ENCODE peak calls at places on chromosome 7, in seven cellular contexts. T, S, F, Z, H, A and K are unnamed samples.

GRCh38 chr7:129295015-129295423 is 70.2 kb downstream of the AHCYL2 start:
- DNase-seq in A (peak; percentile 32), Z (no peak), H (no peak), F (no peak), T (no peak), S (no peak), K (no peak)

GRCh38 chr7:130151591-130152269 is 53.5 kb downstream of the TMEM209 start:
- DNase-seq in A (no peak), Z (no peak), S (peak; percentile 21), H (no peak), T (no peak), F (no peak), K (no peak)

GRCh38 chr7:50838675-50839377 is 56.1 kb upstream of the GRB10 start:
- DNase-seq in Z (no peak), F (peak; percentile 67), H (peak; percentile 24), A (peak; percentile 64), T (no peak), S (no peak), K (no peak)

GRCh38 chr7:120583835-120584586 is 273.9 kb downstream of the TSPAN12 start:
- DNase-seq in F (no peak), H (no peak), S (no peak), T (peak; percentile 57), A (no peak), Z (no peak), K (no peak)

GRCh38 chr7:145848691-145849090 is 267.9 kb upstream of the CNTNAP2 start:
- DNase-seq in S (peak; percentile 21), H (no peak), Z (no peak), T (no peak), A (no peak), F (no peak), K (no peak)

GRCh38 chr7:150716368-150716767 is at the start of gene GIMAP1:
- DNase-seq in H (peak; percentile 51), F (peak; percentile 18), S (no peak), T (no peak), Z (peak; percentile 55), A (peak; percentile 56), K (peak; percentile 84)

GRCh38 chr7:44824894-44825526 is 22.9 kb downstream of the H2AZ2 start:
- DNase-seq in Z (no peak), T (no peak), S (no peak), A (no peak), H (no peak), F (no peak), K (peak; percentile 44)

GRCh38 chr7:97442-97841 is 94.9 kb upstream of the FAM20C start:
- DNase-seq in T (no peak), H (no peak), A (no peak), Z (no peak), S (no peak), F (no peak), K (no peak)

GRCh38 chr7:111833461-111833860 is 271.2 kb upstream of the IMMP2L start:
- DNase-seq in A (no peak), F (no peak), Z (no peak), T (no peak), S (no peak), H (no peak), K (no peak)

GRCh38 chr7:926061-927030 is 28.1 kb downstream of the ADAP1 start:
- DNase-seq in T (no peak), S (no peak), F (no peak), Z (peak; percentile 93), H (no peak), A (peak; percentile 17), K (peak; percentile 76)

GRCh38 chr7:77395543-77395942 is 20.6 kb downstream of the GSAP start:
- DNase-seq in Z (no peak), T (no peak), H (no peak), F (no peak), A (no peak), S (no peak), K (no peak)

GRCh38 chr7:155721056-155721455 is 76.6 kb downstream of the RBM33 start:
- DNase-seq in F (no peak), A (no peak), H (no peak), T (no peak), S (no peak), Z (no peak), K (no peak)

GRCh38 chr7:15084368-15084767 is 181.8 kb upstream of the DGKB start:
- DNase-seq in H (no peak), T (no peak), Z (no peak), A (no peak), S (no peak), F (no peak), K (no peak)

GRCh38 chr7:1500064-1500807 is 4.0 kb downstream of the INTS1 start:
- DNase-seq in F (no peak), Z (no peak), T (no peak), H (no peak), S (no peak), A (no peak), K (peak; percentile 74)

GRCh38 chr7:151411551-151411950 is 1.7 kb upstream of the WDR86 start:
- DNase-seq in S (peak; percentile 65), F (no peak), T (no peak), A (no peak), Z (peak; percentile 34), H (no peak), K (peak; percentile 64)

GRCh38 chr7:154627571-154628290 is 375.2 kb downstream of the PAXIP1 start:
- DNase-seq in Z (no peak), H (no peak), F (no peak), A (no peak), S (no peak), T (no peak), K (no peak)

GRCh38 chr7:93889261-93889660 is 1.3 kb downstream of the TFPI2 start:
- DNase-seq in H (no peak), A (no peak), F (no peak), S (no peak), Z (no peak), T (no peak), K (no peak)

GRCh38 chr7:44665531-44666213 is 59.2 kb downstream of the OGDH start:
- DNase-seq in H (no peak), Z (no peak), S (no peak), A (no peak), T (peak; percentile 27), F (no peak), K (no peak)

GRCh38 chr7:2508327-2509231 is 11.0 kb upstream of the LFNG start:
- DNase-seq in S (peak; percentile 38), H (no peak), Z (peak; percentile 91), T (no peak), A (peak; percentile 62), F (peak; percentile 70), K (peak; percentile 96)

GRCh38 chr7:33040803-33041516 is 21.6 kb downstream of the NT5C3A start:
- DNase-seq in Z (no peak), S (peak; percentile 35), A (no peak), T (no peak), F (no peak), H (no peak), K (no peak)

GRCh38 chr7:50564630-50565558 is at the start of gene DDC:
- DNase-seq in Z (no peak), T (no peak), S (no peak), F (no peak), H (no peak), A (no peak), K (no peak)

GRCh38 chr7:121961491-121961890 is 88.5 kb downstream of the PTPRZ1 start:
- DNase-seq in A (no peak), F (no peak), T (no peak), S (no peak), H (no peak), Z (no peak), K (no peak)

GRCh38 chr7:140281255-140281654 is 104.5 kb upstream of the KDM7A start:
- DNase-seq in F (no peak), H (no peak), Z (no peak), A (no peak), S (no peak), T (no peak), K (no peak)

GRCh38 chr7:129923709-129924108 is 29.1 kb downstream of the UBE2H start:
- DNase-seq in Z (no peak), T (peak; percentile 29), A (no peak), H (no peak), S (no peak), F (no peak), K (no peak)

GRCh38 chr7:151085691-151086620 is at the start of gene AGAP3:
- DNase-seq in Z (peak; percentile 91), A (peak; percentile 89), F (peak; percentile 92), T (no peak), S (peak; percentile 99), H (peak; percentile 85), K (peak; percentile 95)

GRCh38 chr7:69932034-69932628 is 333.9 kb downstream of the AUTS2 start:
- DNase-seq in T (peak; percentile 1), S (no peak), A (no peak), Z (no peak), H (peak; percentile 24), F (no peak), K (no peak)

GRCh38 chr7:12111461-12112405 is 99.4 kb upstream of the TMEM106B start:
- DNase-seq in S (no peak), F (no peak), T (no peak), A (no peak), H (peak; percentile 39), Z (peak; percentile 46), K (peak; percentile 72)

GRCh38 chr7:114988035-114988434 is 66.1 kb downstream of the MDFIC start:
- DNase-seq in H (no peak), A (no peak), Z (no peak), F (no peak), T (no peak), S (no peak), K (no peak)

GRCh38 chr7:55086413-55087201 is 67.8 kb downstream of the EGFR start:
- DNase-seq in T (peak; percentile 45), F (no peak), S (no peak), Z (no peak), A (no peak), H (no peak), K (no peak)

GRCh38 chr7:146683439-146683838 is 566.8 kb downstream of the CNTNAP2 start:
- DNase-seq in F (no peak), Z (no peak), H (no peak), A (no peak), T (no peak), S (no peak), K (no peak)

GRCh38 chr7:158388928-158389327 is 198.7 kb downstream of the PTPRN2 start:
- DNase-seq in T (no peak), S (no peak), A (no peak), F (no peak), H (no peak), Z (no peak), K (peak; percentile 49)
- H3K9me3 ChIP-seq in T (peaks cover 92% of the 10 kb centered on the region), S (no peaks in the 10 kb centered on the region), A (no peaks in the 10 kb centered on the region), F (no peaks in the 10 kb centered on the region), H (no peaks in the 10 kb centered on the region), Z (no peaks in the 10 kb centered on the region), K (no peaks in the 10 kb centered on the region)

GRCh38 chr7:5396542-5396941 is 27.1 kb downstream of the TNRC18 start:
- DNase-seq in S (no peak), H (no peak), T (no peak), Z (no peak), A (peak; percentile 30), F (no peak), K (peak; percentile 88)
- TF ChIP-seq CTCF in S (peak; percentile 24), H (no peak), T (no peak), Z (no peak), A (no peak), F (no peak), K (peak; percentile 11)

GRCh38 chr7:157779206-157779605 is 442.4 kb downstream of the DNAJB6 start:
- DNase-seq in Z (no peak), S (no peak), F (no peak), H (no peak), T (no peak), A (no peak), K (no peak)
- H3K9me3 ChIP-seq in Z (no peaks in the 10 kb centered on the region), S (no peaks in the 10 kb centered on the region), F (no peaks in the 10 kb centered on the region), H (no peaks in the 10 kb centered on the region), T (peaks cover 91% of the 10 kb centered on the region), A (no peaks in the 10 kb centered on the region), K (no peaks in the 10 kb centered on the region)

GRCh38 chr7:117381357-117381756 is 45.9 kb downstream of the ASZ1 start:
- DNase-seq in T (no peak), A (no peak), Z (no peak), S (no peak), H (no peak), F (no peak), K (no peak)
- TF ChIP-seq CTCF in T (peak; percentile 19), A (no peak), Z (no peak), S (no peak), H (no peak), F (no peak), K (no peak)